ENCODE peak calls at places on chromosomes 13 and 19, in nine cellular contexts. One of them, this sample, is unnamed.

GRCh38 chr13:39327080-39327479 is 275.9 kb downstream of the LHFPL6 start:
- DNase-seq in T47D: no peak
- DNase-seq in GM12864: no peak
- DNase-seq in stimulated activated effector memory CD8-positive, alpha-beta T cell treated with anti-CD3 and anti-CD28 coated beads, Interleukin-12 subunit alpha, Interleukin-12 subunit beta, amount 100 ng/mL, for 72 hours: no peak
- DNase-seq in NCI-H1105: no peak
- DNase-seq in stimulated activated CD4-positive, alpha-beta T cell treated with anti-CD3 and anti-CD28 coated beads, Interleukin-15, amount 100 ng/mL, for 24 hours: no peak
- DNase-seq in amygdala: no peak
- DNase-seq in NCI-H748 treated with DMSO at 0.1 percent for 48 hours: no peak
- DNase-seq in mucosa of descending colon: no peak
- DNase-seq in this sample: no peak

GRCh38 chr19:48452656-48453480 is 2.5 kb upstream of the KCNJ14 start:
- DNase-seq in T47D: no peak
- DNase-seq in GM12864: no peak
- DNase-seq in stimulated activated effector memory CD8-positive, alpha-beta T cell treated with anti-CD3 and anti-CD28 coated beads, Interleukin-12 subunit alpha, Interleukin-12 subunit beta, amount 100 ng/mL, for 72 hours: no peak
- DNase-seq in NCI-H1105: no peak
- DNase-seq in stimulated activated CD4-positive, alpha-beta T cell treated with anti-CD3 and anti-CD28 coated beads, Interleukin-15, amount 100 ng/mL, for 24 hours: no peak
- DNase-seq in amygdala: no peak
- DNase-seq in NCI-H748 treated with DMSO at 0.1 percent for 48 hours: no peak
- DNase-seq in mucosa of descending colon: no peak
- DNase-seq in this sample: no peak

GRCh38 chr13:101489635-101490034 is 37.2 kb downstream of the ITGBL1 start:
- DNase-seq in T47D: no peak
- DNase-seq in GM12864: no peak
- DNase-seq in stimulated activated effector memory CD8-positive, alpha-beta T cell treated with anti-CD3 and anti-CD28 coated beads, Interleukin-12 subunit alpha, Interleukin-12 subunit beta, amount 100 ng/mL, for 72 hours: no peak
- DNase-seq in NCI-H1105: no peak
- DNase-seq in stimulated activated CD4-positive, alpha-beta T cell treated with anti-CD3 and anti-CD28 coated beads, Interleukin-15, amount 100 ng/mL, for 24 hours: no peak
- DNase-seq in amygdala: no peak
- DNase-seq in NCI-H748 treated with DMSO at 0.1 percent for 48 hours: no peak
- DNase-seq in mucosa of descending colon: no peak
- DNase-seq in this sample: no peak

GRCh38 chr13:36395280-36395679 is 37.0 kb upstream of the CCNA1 start:
- DNase-seq in T47D: peak
- DNase-seq in GM12864: no peak
- DNase-seq in stimulated activated effector memory CD8-positive, alpha-beta T cell treated with anti-CD3 and anti-CD28 coated beads, Interleukin-12 subunit alpha, Interleukin-12 subunit beta, amount 100 ng/mL, for 72 hours: no peak
- DNase-seq in NCI-H1105: no peak
- DNase-seq in stimulated activated CD4-positive, alpha-beta T cell treated with anti-CD3 and anti-CD28 coated beads, Interleukin-15, amount 100 ng/mL, for 24 hours: no peak
- DNase-seq in amygdala: no peak
- DNase-seq in NCI-H748 treated with DMSO at 0.1 percent for 48 hours: peak
- DNase-seq in mucosa of descending colon: no peak
- DNase-seq in this sample: no peak

GRCh38 chr19:16062789-16063188 is 13.5 kb upstream of the TPM4 start:
- DNase-seq in T47D: peak
- DNase-seq in GM12864: no peak
- DNase-seq in stimulated activated effector memory CD8-positive, alpha-beta T cell treated with anti-CD3 and anti-CD28 coated beads, Interleukin-12 subunit alpha, Interleukin-12 subunit beta, amount 100 ng/mL, for 72 hours: peak
- DNase-seq in NCI-H1105: peak
- DNase-seq in stimulated activated CD4-positive, alpha-beta T cell treated with anti-CD3 and anti-CD28 coated beads, Interleukin-15, amount 100 ng/mL, for 24 hours: peak
- DNase-seq in amygdala: no peak
- DNase-seq in NCI-H748 treated with DMSO at 0.1 percent for 48 hours: peak
- DNase-seq in mucosa of descending colon: peak
- DNase-seq in this sample: peak

GRCh38 chr13:38755792-38756191 is 68.9 kb downstream of the FREM2 start:
- DNase-seq in T47D: peak
- DNase-seq in GM12864: no peak
- DNase-seq in stimulated activated effector memory CD8-positive, alpha-beta T cell treated with anti-CD3 and anti-CD28 coated beads, Interleukin-12 subunit alpha, Interleukin-12 subunit beta, amount 100 ng/mL, for 72 hours: no peak
- DNase-seq in NCI-H1105: no peak
- DNase-seq in stimulated activated CD4-positive, alpha-beta T cell treated with anti-CD3 and anti-CD28 coated beads, Interleukin-15, amount 100 ng/mL, for 24 hours: no peak
- DNase-seq in amygdala: no peak
- DNase-seq in NCI-H748 treated with DMSO at 0.1 percent for 48 hours: peak
- DNase-seq in mucosa of descending colon: no peak
- DNase-seq in this sample: no peak

GRCh38 chr13:40922437-40923040 is 96.6 kb downstream of the ELF1 start:
- DNase-seq in T47D: no peak
- DNase-seq in GM12864: no peak
- DNase-seq in stimulated activated effector memory CD8-positive, alpha-beta T cell treated with anti-CD3 and anti-CD28 coated beads, Interleukin-12 subunit alpha, Interleukin-12 subunit beta, amount 100 ng/mL, for 72 hours: no peak
- DNase-seq in NCI-H1105: no peak
- DNase-seq in stimulated activated CD4-positive, alpha-beta T cell treated with anti-CD3 and anti-CD28 coated beads, Interleukin-15, amount 100 ng/mL, for 24 hours: no peak
- DNase-seq in amygdala: no peak
- DNase-seq in NCI-H748 treated with DMSO at 0.1 percent for 48 hours: no peak
- DNase-seq in mucosa of descending colon: peak
- DNase-seq in this sample: peak

GRCh38 chr13:72652681-72653080 is 74.7 kb downstream of the MZT1 start:
- DNase-seq in T47D: no peak
- DNase-seq in GM12864: no peak
- DNase-seq in stimulated activated effector memory CD8-positive, alpha-beta T cell treated with anti-CD3 and anti-CD28 coated beads, Interleukin-12 subunit alpha, Interleukin-12 subunit beta, amount 100 ng/mL, for 72 hours: no peak
- DNase-seq in NCI-H1105: no peak
- DNase-seq in stimulated activated CD4-positive, alpha-beta T cell treated with anti-CD3 and anti-CD28 coated beads, Interleukin-15, amount 100 ng/mL, for 24 hours: no peak
- DNase-seq in amygdala: no peak
- DNase-seq in NCI-H748 treated with DMSO at 0.1 percent for 48 hours: no peak
- DNase-seq in mucosa of descending colon: no peak
- DNase-seq in this sample: no peak

GRCh38 chr19:40286674-40287421 is 1.7 kb upstream of the AKT2 start:
- DNase-seq in T47D: no peak
- DNase-seq in GM12864: no peak
- DNase-seq in stimulated activated effector memory CD8-positive, alpha-beta T cell treated with anti-CD3 and anti-CD28 coated beads, Interleukin-12 subunit alpha, Interleukin-12 subunit beta, amount 100 ng/mL, for 72 hours: no peak
- DNase-seq in NCI-H1105: no peak
- DNase-seq in stimulated activated CD4-positive, alpha-beta T cell treated with anti-CD3 and anti-CD28 coated beads, Interleukin-15, amount 100 ng/mL, for 24 hours: no peak
- DNase-seq in amygdala: no peak
- DNase-seq in NCI-H748 treated with DMSO at 0.1 percent for 48 hours: no peak
- DNase-seq in mucosa of descending colon: no peak
- DNase-seq in this sample: no peak

GRCh38 chr13:80251403-80251802 is 89.5 kb downstream of the SPRY2 start:
- DNase-seq in T47D: peak
- DNase-seq in GM12864: no peak
- DNase-seq in stimulated activated effector memory CD8-positive, alpha-beta T cell treated with anti-CD3 and anti-CD28 coated beads, Interleukin-12 subunit alpha, Interleukin-12 subunit beta, amount 100 ng/mL, for 72 hours: no peak
- DNase-seq in NCI-H1105: peak
- DNase-seq in stimulated activated CD4-positive, alpha-beta T cell treated with anti-CD3 and anti-CD28 coated beads, Interleukin-15, amount 100 ng/mL, for 24 hours: no peak
- DNase-seq in amygdala: no peak
- DNase-seq in NCI-H748 treated with DMSO at 0.1 percent for 48 hours: peak
- DNase-seq in mucosa of descending colon: no peak
- DNase-seq in this sample: no peak

GRCh38 chr19:42280761-42281174 is 11.7 kb downstream of the CIC start:
- DNase-seq in T47D: no peak
- DNase-seq in GM12864: no peak
- DNase-seq in stimulated activated effector memory CD8-positive, alpha-beta T cell treated with anti-CD3 and anti-CD28 coated beads, Interleukin-12 subunit alpha, Interleukin-12 subunit beta, amount 100 ng/mL, for 72 hours: no peak
- DNase-seq in NCI-H1105: peak
- DNase-seq in stimulated activated CD4-positive, alpha-beta T cell treated with anti-CD3 and anti-CD28 coated beads, Interleukin-15, amount 100 ng/mL, for 24 hours: no peak
- DNase-seq in amygdala: peak
- DNase-seq in NCI-H748 treated with DMSO at 0.1 percent for 48 hours: no peak
- DNase-seq in mucosa of descending colon: peak
- DNase-seq in this sample: peak

GRCh38 chr13:106151056-106151699 is 384.3 kb downstream of the EFNB2 start:
- DNase-seq in T47D: no peak
- DNase-seq in GM12864: no peak
- DNase-seq in stimulated activated effector memory CD8-positive, alpha-beta T cell treated with anti-CD3 and anti-CD28 coated beads, Interleukin-12 subunit alpha, Interleukin-12 subunit beta, amount 100 ng/mL, for 72 hours: no peak
- DNase-seq in NCI-H1105: no peak
- DNase-seq in stimulated activated CD4-positive, alpha-beta T cell treated with anti-CD3 and anti-CD28 coated beads, Interleukin-15, amount 100 ng/mL, for 24 hours: no peak
- DNase-seq in amygdala: no peak
- DNase-seq in NCI-H748 treated with DMSO at 0.1 percent for 48 hours: peak
- DNase-seq in mucosa of descending colon: no peak
- DNase-seq in this sample: peak

GRCh38 chr13:27339299-27339698 is 68.7 kb downstream of the RASL11A start:
- DNase-seq in T47D: peak
- DNase-seq in GM12864: peak
- DNase-seq in stimulated activated effector memory CD8-positive, alpha-beta T cell treated with anti-CD3 and anti-CD28 coated beads, Interleukin-12 subunit alpha, Interleukin-12 subunit beta, amount 100 ng/mL, for 72 hours: no peak
- DNase-seq in NCI-H1105: no peak
- DNase-seq in stimulated activated CD4-positive, alpha-beta T cell treated with anti-CD3 and anti-CD28 coated beads, Interleukin-15, amount 100 ng/mL, for 24 hours: peak
- DNase-seq in amygdala: no peak
- DNase-seq in NCI-H748 treated with DMSO at 0.1 percent for 48 hours: peak
- DNase-seq in mucosa of descending colon: peak
- DNase-seq in this sample: peak

GRCh38 chr19:13100871-13101589 is 1.6 kb downstream of the LYL1 start:
- DNase-seq in T47D: no peak
- DNase-seq in GM12864: no peak
- DNase-seq in stimulated activated effector memory CD8-positive, alpha-beta T cell treated with anti-CD3 and anti-CD28 coated beads, Interleukin-12 subunit alpha, Interleukin-12 subunit beta, amount 100 ng/mL, for 72 hours: no peak
- DNase-seq in NCI-H1105: no peak
- DNase-seq in stimulated activated CD4-positive, alpha-beta T cell treated with anti-CD3 and anti-CD28 coated beads, Interleukin-15, amount 100 ng/mL, for 24 hours: no peak
- DNase-seq in amygdala: no peak
- DNase-seq in NCI-H748 treated with DMSO at 0.1 percent for 48 hours: no peak
- DNase-seq in mucosa of descending colon: no peak
- DNase-seq in this sample: no peak

GRCh38 chr19:28319208-28319607 is 893.7 kb downstream of the UQCRFS1 start:
- DNase-seq in T47D: no peak
- DNase-seq in GM12864: no peak
- DNase-seq in stimulated activated effector memory CD8-positive, alpha-beta T cell treated with anti-CD3 and anti-CD28 coated beads, Interleukin-12 subunit alpha, Interleukin-12 subunit beta, amount 100 ng/mL, for 72 hours: no peak
- DNase-seq in NCI-H1105: no peak
- DNase-seq in stimulated activated CD4-positive, alpha-beta T cell treated with anti-CD3 and anti-CD28 coated beads, Interleukin-15, amount 100 ng/mL, for 24 hours: no peak
- DNase-seq in amygdala: no peak
- DNase-seq in NCI-H748 treated with DMSO at 0.1 percent for 48 hours: no peak
- DNase-seq in mucosa of descending colon: no peak
- DNase-seq in this sample: no peak

GRCh38 chr13:24127116-24127631 is 33.3 kb upstream of the SPATA13 start:
- DNase-seq in T47D: peak
- DNase-seq in GM12864: no peak
- DNase-seq in stimulated activated effector memory CD8-positive, alpha-beta T cell treated with anti-CD3 and anti-CD28 coated beads, Interleukin-12 subunit alpha, Interleukin-12 subunit beta, amount 100 ng/mL, for 72 hours: no peak
- DNase-seq in NCI-H1105: no peak
- DNase-seq in stimulated activated CD4-positive, alpha-beta T cell treated with anti-CD3 and anti-CD28 coated beads, Interleukin-15, amount 100 ng/mL, for 24 hours: peak
- DNase-seq in amygdala: no peak
- DNase-seq in NCI-H748 treated with DMSO at 0.1 percent for 48 hours: peak
- DNase-seq in mucosa of descending colon: peak
- DNase-seq in this sample: peak

GRCh38 chr13:35979378-35979911 is 151.7 kb downstream of the DCLK1 start:
- DNase-seq in T47D: no peak
- DNase-seq in GM12864: no peak
- DNase-seq in stimulated activated effector memory CD8-positive, alpha-beta T cell treated with anti-CD3 and anti-CD28 coated beads, Interleukin-12 subunit alpha, Interleukin-12 subunit beta, amount 100 ng/mL, for 72 hours: no peak
- DNase-seq in NCI-H1105: no peak
- DNase-seq in stimulated activated CD4-positive, alpha-beta T cell treated with anti-CD3 and anti-CD28 coated beads, Interleukin-15, amount 100 ng/mL, for 24 hours: no peak
- DNase-seq in amygdala: peak
- DNase-seq in NCI-H748 treated with DMSO at 0.1 percent for 48 hours: no peak
- DNase-seq in mucosa of descending colon: no peak
- DNase-seq in this sample: peak

GRCh38 chr19:10288662-10289166 is 1.0 kb upstream of the ICAM5 start:
- DNase-seq in T47D: no peak
- DNase-seq in GM12864: peak
- DNase-seq in stimulated activated effector memory CD8-positive, alpha-beta T cell treated with anti-CD3 and anti-CD28 coated beads, Interleukin-12 subunit alpha, Interleukin-12 subunit beta, amount 100 ng/mL, for 72 hours: no peak
- DNase-seq in NCI-H1105: peak
- DNase-seq in stimulated activated CD4-positive, alpha-beta T cell treated with anti-CD3 and anti-CD28 coated beads, Interleukin-15, amount 100 ng/mL, for 24 hours: peak
- DNase-seq in amygdala: peak
- DNase-seq in NCI-H748 treated with DMSO at 0.1 percent for 48 hours: peak
- DNase-seq in mucosa of descending colon: peak
- DNase-seq in this sample: peak

GRCh38 chr13:30985637-30986205 is 53.3 kb downstream of the TEX26 start:
- DNase-seq in T47D: no peak
- DNase-seq in GM12864: no peak
- DNase-seq in stimulated activated effector memory CD8-positive, alpha-beta T cell treated with anti-CD3 and anti-CD28 coated beads, Interleukin-12 subunit alpha, Interleukin-12 subunit beta, amount 100 ng/mL, for 72 hours: no peak
- DNase-seq in NCI-H1105: no peak
- DNase-seq in stimulated activated CD4-positive, alpha-beta T cell treated with anti-CD3 and anti-CD28 coated beads, Interleukin-15, amount 100 ng/mL, for 24 hours: no peak
- DNase-seq in amygdala: no peak
- DNase-seq in NCI-H748 treated with DMSO at 0.1 percent for 48 hours: no peak
- DNase-seq in mucosa of descending colon: no peak
- DNase-seq in this sample: no peak

GRCh38 chr13:46982856-46983582 is 86.2 kb upstream of the HTR2A start:
- DNase-seq in T47D: no peak
- DNase-seq in GM12864: peak
- DNase-seq in stimulated activated effector memory CD8-positive, alpha-beta T cell treated with anti-CD3 and anti-CD28 coated beads, Interleukin-12 subunit alpha, Interleukin-12 subunit beta, amount 100 ng/mL, for 72 hours: no peak
- DNase-seq in NCI-H1105: no peak
- DNase-seq in stimulated activated CD4-positive, alpha-beta T cell treated with anti-CD3 and anti-CD28 coated beads, Interleukin-15, amount 100 ng/mL, for 24 hours: no peak
- DNase-seq in amygdala: no peak
- DNase-seq in NCI-H748 treated with DMSO at 0.1 percent for 48 hours: no peak
- DNase-seq in mucosa of descending colon: no peak
- DNase-seq in this sample: no peak

GRCh38 chr13:100875392-100876043 is 200.9 kb upstream of the TMTC4 start:
- DNase-seq in T47D: no peak
- DNase-seq in GM12864: no peak
- DNase-seq in stimulated activated effector memory CD8-positive, alpha-beta T cell treated with anti-CD3 and anti-CD28 coated beads, Interleukin-12 subunit alpha, Interleukin-12 subunit beta, amount 100 ng/mL, for 72 hours: no peak
- DNase-seq in NCI-H1105: no peak
- DNase-seq in stimulated activated CD4-positive, alpha-beta T cell treated with anti-CD3 and anti-CD28 coated beads, Interleukin-15, amount 100 ng/mL, for 24 hours: peak
- DNase-seq in amygdala: no peak
- DNase-seq in NCI-H748 treated with DMSO at 0.1 percent for 48 hours: no peak
- DNase-seq in mucosa of descending colon: no peak
- DNase-seq in this sample: no peak

GRCh38 chr19:33660426-33661160 is 38.8 kb downstream of the CHST8 start:
- DNase-seq in T47D: no peak
- DNase-seq in GM12864: no peak
- DNase-seq in stimulated activated effector memory CD8-positive, alpha-beta T cell treated with anti-CD3 and anti-CD28 coated beads, Interleukin-12 subunit alpha, Interleukin-12 subunit beta, amount 100 ng/mL, for 72 hours: no peak
- DNase-seq in NCI-H1105: no peak
- DNase-seq in stimulated activated CD4-positive, alpha-beta T cell treated with anti-CD3 and anti-CD28 coated beads, Interleukin-15, amount 100 ng/mL, for 24 hours: no peak
- DNase-seq in amygdala: no peak
- DNase-seq in NCI-H748 treated with DMSO at 0.1 percent for 48 hours: no peak
- DNase-seq in mucosa of descending colon: no peak
- DNase-seq in this sample: no peak

GRCh38 chr19:28932446-28932845 is 280.5 kb downstream of the UQCRFS1 start:
- DNase-seq in T47D: no peak
- DNase-seq in GM12864: no peak
- DNase-seq in stimulated activated effector memory CD8-positive, alpha-beta T cell treated with anti-CD3 and anti-CD28 coated beads, Interleukin-12 subunit alpha, Interleukin-12 subunit beta, amount 100 ng/mL, for 72 hours: no peak
- DNase-seq in NCI-H1105: no peak
- DNase-seq in stimulated activated CD4-positive, alpha-beta T cell treated with anti-CD3 and anti-CD28 coated beads, Interleukin-15, amount 100 ng/mL, for 24 hours: no peak
- DNase-seq in amygdala: no peak
- DNase-seq in NCI-H748 treated with DMSO at 0.1 percent for 48 hours: no peak
- DNase-seq in mucosa of descending colon: no peak
- DNase-seq in this sample: no peak